ENCODE peak calls at places on chromosomes 12 and 14, in eight cellular contexts. X is substantia nigra; F is HTR-8/SVneo; B is Kasumi-1; G is activated CD4-positive, alpha-beta memory T cell treated with anti-CD3 and anti-CD28 coated beads, Interleukin-2, amount 10 ng/mL, durations not matched to agents 7 days and 5 days; C is islet precursor cell; H is COR-L47; M is activated T-helper 2 cell treated with anti-CD3 and anti-CD28 coated beads, Interferon-gamma antibody, Interleukin-2, Interleukin-4, amounts not matched to agents 10 μg/mL and 5 μg/mL and 100 μg/mL, durations not matched to agents 14 hours and 24 hours and 36 hours. K is an unnamed sample.

GRCh38 chr12:18799561-18799960 is 61.6 kb downstream of the CAPZA3 start:
- DNase-seq in X (no peak), F (peak), B (no peak), G (no peak), C (no peak), H (no peak), M (no peak), K (no peak)

GRCh38 chr12:57889541-57889989 is 43.0 kb upstream of the CTDSP2 start:
- DNase-seq in X (no peak), F (no peak), B (no peak), G (no peak), C (no peak), H (no peak), M (no peak), K (no peak)

GRCh38 chr12:124581299-124581698 is 13.9 kb upstream of the NCOR2 start:
- DNase-seq in X (no peak), F (no peak), B (no peak), G (no peak), C (no peak), H (no peak), M (no peak), K (no peak)

GRCh38 chr14:59086241-59086899 is 102.1 kb upstream of the DAAM1 start:
- DNase-seq in X (no peak), F (no peak), B (no peak), G (no peak), C (no peak), H (no peak), M (no peak), K (no peak)

GRCh38 chr12:48105867-48106563 is at the start of gene SENP1:
- DNase-seq in X (peak), F (peak), B (peak), G (peak), C (peak), H (peak), M (peak), K (peak)

GRCh38 chr12:97386133-97386581 is 76.4 kb upstream of the RMST start:
- DNase-seq in X (peak), F (no peak), B (no peak), G (no peak), C (peak), H (no peak), M (no peak), K (no peak)

GRCh38 chr12:103680591-103681065 is 93.6 kb downstream of the STAB2 start:
- DNase-seq in X (no peak), F (no peak), B (no peak), G (no peak), C (no peak), H (no peak), M (no peak), K (peak)

GRCh38 chr12:18723752-18724151 is 14.1 kb downstream of the PLCZ1 start:
- DNase-seq in X (no peak), F (peak), B (no peak), G (no peak), C (no peak), H (no peak), M (no peak), K (no peak)

GRCh38 chr14:89013098-89013504 is 188.7 kb downstream of the TTC8 start:
- DNase-seq in X (no peak), F (peak), B (peak), G (no peak), C (no peak), H (peak), M (no peak), K (no peak)

GRCh38 chr12:43094886-43095285 is 457.1 kb downstream of the ADAMTS20 start:
- DNase-seq in X (no peak), F (no peak), B (no peak), G (no peak), C (no peak), H (no peak), M (no peak), K (no peak)